ENCODE peak calls at places on chromosomes 11 and 22, in ten cellular contexts. D, F, W, J, P, T, H, M, S and O are unnamed samples.

GRCh38 chr11:113957016-113957415 is 17.9 kb upstream of the HTR3A start:
- DNase-seq in T (no peak), W (no peak), S (no peak), D (no peak), P (no peak), F (no peak), M (no peak), J (no peak), H (no peak), O (no peak)

GRCh38 chr11:44622190-44622650 is 56.8 kb downstream of the CD82 start:
- DNase-seq in D (no peak), T (no peak), F (no peak), J (no peak), H (no peak), W (no peak), S (no peak), M (no peak), P (peak), O (no peak)

GRCh38 chr11:56841210-56841810 is 92.8 kb upstream of the OR9G4 start:
- DNase-seq in W (peak), F (peak), P (peak), D (peak), S (peak), T (peak), J (peak), M (peak), H (peak), O (peak)

GRCh38 chr11:19696904-19697303 is 15.7 kb upstream of the NAV2 start:
- DNase-seq in F (no peak), J (no peak), H (no peak), D (no peak), W (no peak), T (no peak), P (no peak), M (no peak), S (no peak), O (no peak)

GRCh38 chr11:6526411-6527135 is 29.5 kb downstream of the DNHD1 start:
- DNase-seq in S (no peak), P (no peak), M (no peak), F (no peak), W (no peak), H (no peak), J (no peak), T (no peak), D (no peak), O (no peak)

GRCh38 chr11:67584205-67584880 is 731 bp downstream of the GSTP1 start:
- DNase-seq in M (no peak), J (no peak), F (peak), W (peak), H (peak), S (peak), P (peak), D (no peak), T (peak), O (peak)

GRCh38 chr11:131632971-131633370 is 262.6 kb downstream of the NTM start:
- DNase-seq in J (no peak), W (no peak), P (no peak), T (no peak), H (no peak), D (no peak), M (no peak), S (no peak), F (no peak), O (no peak)

GRCh38 chr11:4672470-4672869 is 25.2 kb downstream of the OR51E2 start:
- DNase-seq in P (no peak), M (no peak), H (no peak), W (peak), F (no peak), S (no peak), J (no peak), T (no peak), D (no peak), O (no peak)

GRCh38 chr11:24794064-24794463 is 297.2 kb downstream of the LUZP2 start:
- DNase-seq in T (no peak), D (no peak), J (no peak), M (no peak), P (no peak), S (no peak), F (no peak), W (no peak), H (no peak), O (no peak)

GRCh38 chr11:109695696-109696095 is 273.7 kb downstream of the C11orf87 start:
- DNase-seq in J (no peak), D (no peak), F (no peak), P (no peak), S (no peak), T (no peak), W (no peak), M (no peak), H (no peak), O (no peak)

GRCh38 chr11:73233704-73234402 is 15.8 kb downstream of the P2RY2 start:
- DNase-seq in J (no peak), M (no peak), P (no peak), S (no peak), D (no peak), H (no peak), T (no peak), W (no peak), F (no peak), O (no peak)

GRCh38 chr11:112655386-112655785 is 305.8 kb upstream of the NCAM1 start:
- DNase-seq in P (peak), D (no peak), J (no peak), H (no peak), T (no peak), W (peak), S (no peak), M (peak), F (no peak), O (no peak)

GRCh38 chr11:8768625-8769333 is 86.2 kb downstream of the RPL27A start:
- DNase-seq in J (no peak), D (peak), H (peak), F (no peak), M (no peak), P (peak), T (no peak), W (peak), S (no peak), O (no peak)

GRCh38 chr22:35102663-35103062 is 36.7 kb downstream of the ISX start:
- DNase-seq in S (peak), H (no peak), T (peak), P (no peak), J (no peak), W (no peak), D (peak), F (peak), M (peak), O (peak)

GRCh38 chr22:48335442-48336139 is 1492.1 kb downstream of the BRD1 start:
- DNase-seq in J (no peak), D (no peak), H (no peak), F (no peak), T (no peak), P (no peak), W (no peak), S (no peak), M (no peak), O (no peak)

GRCh38 chr11:119344291-119345010 is 2.1 kb downstream of the MFRP start:
- DNase-seq in P (no peak), S (no peak), D (no peak), M (no peak), F (no peak), T (no peak), J (no peak), H (no peak), W (no peak), O (no peak)

GRCh38 chr11:88535916-88536547 is 198.5 kb upstream of the CTSC start:
- DNase-seq in S (no peak), J (no peak), H (peak), T (no peak), D (no peak), P (no peak), M (no peak), W (peak), F (peak), O (peak)

GRCh38 chr11:72833083-72833733 is 19.0 kb downstream of the ATG16L2 start:
- DNase-seq in M (no peak), T (no peak), S (no peak), D (no peak), J (no peak), F (no peak), W (no peak), H (no peak), P (peak), O (no peak)

GRCh38 chr11:36581536-36581935 is 12.8 kb upstream of the IFTAP start:
- DNase-seq in T (no peak), P (no peak), H (no peak), S (no peak), J (no peak), D (no peak), M (no peak), W (no peak), F (no peak), O (no peak)

GRCh38 chr11:16605440-16605970 is 132.9 kb upstream of the C11orf58 start:
- DNase-seq in T (no peak), J (no peak), P (peak), S (peak), H (peak), W (peak), M (no peak), F (no peak), D (peak), O (no peak)

GRCh38 chr11:34184505-34185015 is 79.1 kb downstream of the NAT10 start:
- DNase-seq in H (no peak), D (no peak), S (no peak), P (no peak), T (no peak), J (no peak), M (no peak), F (no peak), W (no peak), O (peak)

GRCh38 chr11:9656864-9657263 is 7.0 kb upstream of the SWAP70 start:
- DNase-seq in W (no peak), J (no peak), H (no peak), F (no peak), D (no peak), P (no peak), T (no peak), S (no peak), M (no peak), O (no peak)

GRCh38 chr11:73750238-73750637 is 10.6 kb downstream of the RAB6A start:
- DNase-seq in D (no peak), W (no peak), T (no peak), M (no peak), J (no peak), S (no peak), P (no peak), F (no peak), H (no peak), O (no peak)

GRCh38 chr11:59012942-59013256 is 73.2 kb upstream of the GLYATL1B start:
- DNase-seq in S (no peak), J (no peak), P (peak), W (no peak), H (no peak), M (no peak), F (no peak), D (no peak), T (no peak), O (no peak)

GRCh38 chr22:30116362-30117117 is 36.3 kb downstream of the HORMAD2 start:
- DNase-seq in F (no peak), M (no peak), P (no peak), H (no peak), D (no peak), J (no peak), S (no peak), T (peak), W (peak), O (peak)

GRCh38 chr22:35835998-35836691 is 118.5 kb downstream of the APOL5 start:
- DNase-seq in F (no peak), T (no peak), P (peak), S (no peak), H (peak), D (peak), J (peak), M (peak), W (peak), O (no peak)

GRCh38 chr22:30754971-30755759 is 60.5 kb downstream of the OSBP2 start:
- DNase-seq in J (peak), W (peak), F (peak), H (peak), P (peak), S (peak), T (peak), D (peak), M (peak), O (peak)

GRCh38 chr22:28441720-28442263 is 237.8 kb downstream of the TTC28 start:
- DNase-seq in D (no peak), H (peak), J (no peak), S (no peak), W (peak), F (no peak), M (no peak), T (no peak), P (no peak), O (no peak)

GRCh38 chr11:31861011-31861410 is 49.9 kb upstream of the PAX6 start:
- DNase-seq in D (no peak), J (no peak), P (no peak), T (no peak), M (no peak), W (no peak), S (no peak), H (no peak), F (no peak), O (no peak)

GRCh38 chr11:41983458-41983857 is 524.0 kb upstream of the LRRC4C start:
- DNase-seq in J (no peak), F (no peak), P (no peak), W (no peak), H (no peak), S (no peak), D (no peak), T (no peak), M (no peak), O (no peak)

GRCh38 chr11:912266-912665 is 1.7 kb upstream of the CHID1 start:
- DNase-seq in M (no peak), F (no peak), T (no peak), H (no peak), D (no peak), W (no peak), S (no peak), P (no peak), J (no peak), O (no peak)

GRCh38 chr11:65163684-65164083 is 6.3 kb upstream of the SPDYC start:
- DNase-seq in M (no peak), P (no peak), H (no peak), F (no peak), J (no peak), W (no peak), T (no peak), D (no peak), S (no peak), O (no peak)